ENCODE peak calls at places on chromosomes 4 and X, in ten cellular contexts. O, L, C, J, V, N, M, Q, P and Z are unnamed samples.

GRCh38 chrX:38126179-38126578 is 94.5 kb downstream of the SRPX start:
- DNase-seq in O (no peak), L (no peak), C (no peak), J (no peak), V (no peak), N (no peak), M (no peak), Q (no peak), P (no peak), Z (no peak)

GRCh38 chr4:149738156-149738555 is 77.5 kb downstream of the IQCM start:
- DNase-seq in O (no peak), L (no peak), C (no peak), J (no peak), V (no peak), N (no peak), M (no peak), Q (no peak), P (no peak), Z (no peak)

GRCh38 chr4:149914521-149915115 is 99.0 kb upstream of the IQCM start:
- DNase-seq in O (peak; percentile 68), L (no peak), C (peak; percentile 75), J (no peak), V (no peak), N (no peak), M (peak; percentile 52), Q (no peak), P (peak; percentile 32), Z (peak; percentile 10)

GRCh38 chr4:8071741-8072140 is 86.9 kb downstream of the ABLIM2 start:
- DNase-seq in O (no peak), L (no peak), C (peak; percentile 55), J (no peak), V (no peak), N (no peak), M (no peak), Q (peak; percentile 67), P (no peak), Z (no peak)

GRCh38 chr4:3399277-3400194 is 42.2 kb upstream of the HGFAC start:
- DNase-seq in O (no peak), L (no peak), C (no peak), J (no peak), V (no peak), N (no peak), M (peak; percentile 18), Q (no peak), P (peak; percentile 36), Z (peak; percentile 79)

GRCh38 chrX:291411-291901 is 10.3 kb downstream of the PLCXD1 start:
- DNase-seq in O (no peak), L (no peak), C (no peak), J (no peak), V (no peak), N (peak; percentile 65), M (no peak), Q (peak; percentile 68), P (no peak), Z (no peak)

GRCh38 chr4:138952405-138952804 is 63.2 kb upstream of the NOCT start:
- DNase-seq in O (peak; percentile 23), L (no peak), C (no peak), J (peak; percentile 35), V (no peak), N (no peak), M (no peak), Q (no peak), P (no peak), Z (no peak)

GRCh38 chr4:113657834-113658233 is 103.7 kb downstream of the CAMK2D start:
- DNase-seq in O (peak; percentile 69), L (no peak), C (no peak), J (no peak), V (no peak), N (no peak), M (no peak), Q (no peak), P (no peak), Z (no peak)

GRCh38 chr4:178778500-178778899 is 1336.3 kb upstream of the AGA start:
- DNase-seq in O (no peak), L (no peak), C (no peak), J (no peak), V (no peak), N (no peak), M (no peak), Q (no peak), P (no peak), Z (no peak)

GRCh38 chrX:154373340-154374306 is 811 bp downstream of the FLNA start:
- DNase-seq in O (peak; percentile 83), L (no peak), C (peak; percentile 65), J (peak; percentile 89), V (peak; percentile 73), N (no peak), M (peak; percentile 78), Q (peak; percentile 88), P (peak; percentile 59), Z (peak; percentile 70)

GRCh38 chr4:145234086-145234694 is 53.8 kb upstream of the OTUD4 start:
- DNase-seq in O (peak; percentile 67), L (no peak), C (peak; percentile 79), J (no peak), V (no peak), N (no peak), M (peak; percentile 35), Q (no peak), P (peak; percentile 61), Z (peak; percentile 32)

GRCh38 chr4:574346-575161 is 1.5 kb downstream of the TMEM271 start:
- DNase-seq in O (no peak), L (no peak), C (no peak), J (no peak), V (no peak), N (peak; percentile 58), M (no peak), Q (no peak), P (no peak), Z (peak; percentile 23)
- TF ChIP-seq CTCF in O (no peak), L (no peak), C (no peak), J (no peak), V (no peak), N (no peak), M (no peak), Q (no peak), P (no peak), Z (no peak)

GRCh38 chrX:107561468-107562215 is 66.7 kb upstream of the PRPS1 start:
- DNase-seq in O (peak; percentile 35), L (no peak), C (peak; percentile 36), J (no peak), V (no peak), N (no peak), M (no peak), Q (no peak), P (no peak), Z (no peak)
- H3K4me1 ChIP-seq in O (peaks cover 22% of the 10 kb centered on the region), L (no peaks in the 10 kb centered on the region), C (peaks cover 21% of the 10 kb centered on the region), J (no peaks in the 10 kb centered on the region), V (no peaks in the 10 kb centered on the region), N (no peaks in the 10 kb centered on the region), M (peaks cover 3% of the 10 kb centered on the region), Q (no peaks in the 10 kb centered on the region), P (no peaks in the 10 kb centered on the region), Z (no peaks in the 10 kb centered on the region)

DNA sequence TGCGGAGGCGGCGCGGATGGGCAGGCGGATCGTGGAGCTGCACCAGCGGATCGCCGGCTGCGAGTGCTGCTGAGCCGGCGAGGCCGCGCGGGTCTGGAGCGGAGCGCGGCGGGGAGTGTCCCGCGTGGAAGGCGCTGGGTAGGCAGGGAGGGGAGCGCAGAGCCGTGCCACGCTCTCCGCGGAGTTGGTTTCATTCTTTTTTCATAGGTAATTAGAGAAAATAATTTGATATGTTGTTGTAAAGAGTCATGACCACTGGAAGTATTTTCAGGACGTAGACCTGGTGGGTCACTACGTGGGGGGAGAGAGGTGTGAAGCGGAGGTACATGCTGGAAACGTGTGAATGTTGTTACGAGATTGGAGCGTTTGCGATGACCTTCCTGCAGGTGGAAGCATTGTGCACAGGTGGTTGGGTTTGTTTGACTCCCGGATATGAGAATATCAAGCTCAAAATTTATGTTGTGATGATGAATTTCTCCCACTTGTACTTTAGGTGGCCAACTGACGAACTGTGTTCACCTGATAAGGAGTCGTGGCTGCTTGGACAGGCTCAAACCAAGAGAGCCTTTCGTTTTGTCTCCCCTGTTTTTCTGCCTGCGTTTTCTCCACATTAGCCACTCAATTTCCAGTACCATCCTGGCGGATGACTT is 19.1 kb upstream of the S100P start:
- DNase-seq in O (peak; percentile 41), L (no peak), C (peak; percentile 40), J (no peak), V (no peak), N (no peak), M (peak; percentile 63), Q (no peak), P (peak; percentile 60), Z (peak; percentile 71)
- TF ChIP-seq CTCF in O (peak; percentile 36), L (no peak), C (peak; percentile 51), J (peak; percentile 58), V (peak; percentile 11), N (peak; percentile 63), M (peak; percentile 60), Q (no peak), P (peak; percentile 76), Z (no peak)

GRCh38 chr4:186624951-186625350 is 69.6 kb upstream of the MTNR1A start:
- DNase-seq in O (peak; percentile 87), L (no peak), C (peak; percentile 50), J (no peak), V (no peak), N (no peak), M (no peak), Q (no peak), P (peak; percentile 20), Z (no peak)
- H3K4me1 ChIP-seq in O (peaks cover 16% of the 10 kb centered on the region), L (no peaks in the 10 kb centered on the region), C (peaks cover 24% of the 10 kb centered on the region), J (no peaks in the 10 kb centered on the region), V (no peaks in the 10 kb centered on the region), N (no peaks in the 10 kb centered on the region), M (no peaks in the 10 kb centered on the region), Q (no peaks in the 10 kb centered on the region), P (no peaks in the 10 kb centered on the region), Z (no peaks in the 10 kb centered on the region)

GRCh38 chrX:54786972-54787371 is 11.1 kb downstream of the ITIH6 start:
- DNase-seq in O (no peak), L (no peak), C (no peak), J (no peak), V (no peak), N (no peak), M (no peak), Q (no peak), P (no peak), Z (no peak)
- TF ChIP-seq CTCF in O (no peak), L (peak; percentile 34), C (peak; percentile 42), J (no peak), V (no peak), N (peak; percentile 35), M (peak; percentile 45), Q (no peak), P (peak; percentile 59), Z (no peak)

DNA sequence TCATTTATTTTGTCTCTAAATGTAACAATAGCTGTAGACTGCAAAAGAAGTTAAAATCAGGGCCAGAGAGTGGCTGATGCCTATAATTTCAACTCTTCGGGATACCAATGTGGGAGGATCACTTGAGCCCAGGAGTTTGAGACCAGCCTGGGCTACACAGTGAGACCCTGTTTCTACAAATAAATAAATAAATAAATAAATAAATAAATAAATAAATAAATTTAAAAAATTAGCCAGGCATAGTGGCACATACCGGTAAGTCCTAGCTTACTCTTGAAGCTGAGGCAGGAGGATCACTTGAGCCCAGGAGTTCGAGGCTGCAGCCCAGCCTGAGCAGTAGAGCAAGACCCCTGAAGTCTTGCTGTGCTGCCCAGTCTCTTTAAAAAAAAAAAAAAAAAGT is 79.1 kb downstream of the WWC2 start:
- DNase-seq in O (no peak), L (no peak), C (no peak), J (no peak), V (no peak), N (no peak), M (no peak), Q (no peak), P (no peak), Z (no peak)
- H3K4me1 ChIP-seq in O (peaks cover 18% of the 10 kb centered on the region), L (peaks cover 4% of the 10 kb centered on the region), C (peaks cover 20% of the 10 kb centered on the region), J (peaks cover 3% of the 10 kb centered on the region), V (peaks cover 16% of the 10 kb centered on the region), N (no peaks in the 10 kb centered on the region), M (peaks cover 14% of the 10 kb centered on the region), Q (peaks cover 10% of the 10 kb centered on the region), P (peaks cover 51% of the 10 kb centered on the region), Z (peaks cover 3% of the 10 kb centered on the region)

GRCh38 chr4:58042176-58042575 is 932.0 kb upstream of the IGFBP7 start:
- DNase-seq in O (no peak), L (no peak), C (no peak), J (no peak), V (no peak), N (no peak), M (no peak), Q (no peak), P (no peak), Z (no peak)
- TF ChIP-seq CTCF in O (no peak), L (no peak), C (no peak), J (no peak), V (no peak), N (no peak), M (no peak), Q (no peak), P (no peak), Z (no peak)